ENCODE peak calls at places on chromosomes 7 and 10, in six cellular contexts. Z is HFFc6, Q is fibroblast of the aortic adventitia, B is mesothelial cell of epicardium, V is gastrocnemius medialis, L is cardiac fibroblast. P is an unnamed sample.

GRCh38 chr10:43214071-43214955 is 52.6 kb downstream of the RASGEF1A start:
- DNase-seq in Z (peak), Q (peak), B (no peak), V (no peak), L (peak), P (no peak)

GRCh38 chr7:34752929-34753328 is 94.9 kb downstream of the NPSR1 start:
- DNase-seq in V (no peak), L (no peak), Q (no peak), Z (no peak), B (no peak), P (no peak)

GRCh38 chr7:130146693-130147520 is 58.3 kb downstream of the TMEM209 start:
- DNase-seq in V (no peak), B (no peak), Z (no peak), Q (no peak), L (no peak), P (no peak)

GRCh38 chr7:142568430-142569097 is 180.7 kb upstream of the PRSS1 start:
- DNase-seq in Z (peak), L (peak), V (no peak), Q (peak), B (no peak), P (no peak)

GRCh38 chr10:97633921-97634320 is 621 bp upstream of the MORN4 start:
- DNase-seq in Z (no peak), L (peak), Q (no peak), B (no peak), V (no peak), P (no peak)

GRCh38 chr10:104318096-104318725 is 20.1 kb downstream of the ITPRIP start:
- DNase-seq in V (no peak), B (no peak), L (no peak), Q (no peak), Z (no peak), P (no peak)

GRCh38 chr7:28623863-28624262 is 211.5 kb downstream of the CREB5 start:
- DNase-seq in B (no peak), Z (no peak), Q (no peak), L (no peak), V (no peak), P (no peak)

GRCh38 chr7:48250441-48250951 is 79.2 kb downstream of the ABCA13 start:
- DNase-seq in L (peak), Z (no peak), Q (peak), B (no peak), V (no peak), P (no peak)

GRCh38 chr10:124070666-124071065 is 22.7 kb downstream of the CHST15 start:
- DNase-seq in Z (no peak), B (no peak), V (no peak), L (no peak), Q (no peak), P (no peak)

GRCh38 chr7:149316606-149317005 is 54.6 kb downstream of the ZNF783 start:
- DNase-seq in V (no peak), B (no peak), Z (no peak), Q (no peak), L (no peak), P (no peak)

GRCh38 chr7:4650471-4651047 is 31.5 kb upstream of the FOXK1 start:
- DNase-seq in Z (no peak), B (no peak), Q (peak), V (no peak), L (peak), P (no peak)

GRCh38 chr7:46859963-46860475 is 721.9 kb downstream of the TNS3 start:
- DNase-seq in B (no peak), Q (peak), Z (peak), V (no peak), L (peak), P (no peak)

DNA sequence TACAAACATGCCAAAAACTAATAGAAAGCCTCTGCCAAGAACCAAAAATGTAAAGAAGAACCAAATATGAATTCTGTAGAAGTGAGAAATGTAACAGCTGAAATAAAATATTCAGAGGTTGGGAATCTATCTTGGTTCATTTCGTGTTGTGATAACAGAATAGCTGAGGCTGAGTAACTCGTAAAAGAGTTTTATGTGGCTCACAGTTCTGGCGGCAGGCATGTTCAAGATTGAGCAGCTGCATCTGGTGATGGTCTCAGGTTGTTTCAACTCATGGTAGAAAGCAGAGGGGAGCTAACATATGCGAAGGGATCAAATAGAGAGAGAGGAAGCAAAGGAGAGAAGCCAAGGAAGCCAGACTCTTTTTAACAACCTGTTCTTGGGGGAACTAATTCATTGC is 717.2 kb downstream of the TNS3 start:
- DNase-seq in B (no peak), Q (no peak), V (no peak), L (no peak), Z (no peak), P (no peak)
- TF ChIP-seq CTCF in B (no peak), Q (no peak), V (no peak), L (no peak), Z (no peak), P (no peak)

GRCh38 chr7:90459888-90460287 is 9.6 kb upstream of the PTTG1IP2 start:
- DNase-seq in V (no peak), Q (no peak), L (peak), Z (no peak), B (no peak), P (no peak)
- TF ChIP-seq CTCF in V (no peak), Q (peak), L (peak), Z (no peak), B (no peak), P (no peak)

GRCh38 chr10:79068203-79068561 is 584 bp upstream of the ZMIZ1 start:
- DNase-seq in Z (no peak), B (no peak), Q (no peak), L (no peak), V (no peak), P (no peak)

GRCh38 chr10:79065091-79065551 is 3.6 kb upstream of the ZMIZ1 start:
- DNase-seq in B (no peak), V (no peak), Q (no peak), Z (no peak), L (no peak), P (no peak)

GRCh38 chr10:79067241-79068202 is 1.2 kb upstream of the ZMIZ1 start:
- DNase-seq in L (peak), B (peak), V (peak), Q (peak), Z (peak), P (peak)

GRCh38 chr10:79065853-79066252 is 2.9 kb upstream of the ZMIZ1 start:
- DNase-seq in Z (no peak), V (no peak), L (no peak), B (no peak), Q (no peak), P (no peak)

DNA sequence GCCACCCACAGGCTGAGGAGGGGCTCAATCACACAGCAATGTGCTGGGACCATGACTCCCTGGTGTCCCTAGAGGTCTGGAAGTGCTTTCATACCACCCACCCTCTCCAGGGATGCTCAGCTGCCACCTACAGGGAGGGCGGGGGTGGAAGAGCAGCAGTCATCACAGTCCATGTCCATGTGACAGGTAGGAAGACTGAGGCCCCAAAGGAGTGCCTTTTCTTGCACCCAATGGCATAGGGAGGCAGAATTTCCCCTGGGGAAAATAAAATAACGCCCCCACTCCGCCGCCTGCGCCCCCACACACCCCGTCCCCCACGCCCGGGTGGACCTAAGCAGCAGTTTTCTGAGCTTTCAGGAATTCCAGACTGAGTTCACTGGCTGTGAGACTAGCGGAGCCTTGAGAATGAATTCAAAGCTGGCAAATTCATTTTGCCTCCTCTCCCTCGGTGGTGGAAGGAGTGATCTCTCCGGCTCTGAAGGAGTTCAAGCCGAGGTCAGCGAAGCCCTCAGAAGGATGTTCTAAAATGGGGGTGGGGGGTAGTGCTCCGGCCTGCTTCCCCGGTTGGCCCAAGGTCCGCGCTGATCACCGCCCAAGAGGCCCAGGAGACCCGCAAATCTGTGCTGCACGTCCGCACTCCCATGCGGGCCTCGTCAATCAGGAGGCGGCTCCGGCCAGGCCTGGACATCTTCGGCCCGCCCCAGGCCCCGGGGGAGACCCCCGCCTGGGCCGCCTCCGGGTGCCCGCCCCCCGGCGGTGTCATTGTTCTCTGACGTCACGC is 2.1 kb upstream of the ZMIZ1 start:
- DNase-seq in V (no peak), L (peak), Q (peak), Z (no peak), B (no peak), P (no peak)
- TF ChIP-seq CTCF in V (no peak), L (no peak), Q (peak), Z (peak), B (no peak), P (no peak)

DNA sequence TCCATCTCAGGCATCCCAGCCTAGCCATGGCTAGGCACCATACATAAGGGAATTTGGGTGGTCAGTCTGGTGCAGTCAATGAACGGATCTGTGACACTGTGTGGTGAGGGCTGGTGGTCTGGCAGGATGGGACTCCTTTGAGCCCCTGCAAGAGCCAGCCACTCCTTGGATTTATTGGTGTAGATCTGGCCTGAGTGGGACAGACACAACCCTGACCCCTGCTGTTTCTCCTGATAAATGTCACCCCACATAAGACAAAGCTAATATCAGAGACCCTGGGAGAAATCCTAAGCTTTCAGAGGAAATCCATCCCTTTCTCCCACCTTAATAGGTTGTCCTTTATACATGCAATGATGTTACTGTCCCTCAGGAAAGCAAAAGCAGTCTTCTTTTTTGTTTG is 2.3 kb downstream of the FBXO24 start:
- DNase-seq in Q (no peak), Z (peak), V (no peak), B (no peak), L (peak), P (no peak)
- TF ChIP-seq CTCF in Q (peak), Z (peak), V (no peak), B (peak), L (peak), P (no peak)

GRCh38 chr7:76302299-76303056 is at the start of gene HSPB1:
- DNase-seq in L (peak), B (peak), V (peak), Z (peak), Q (peak), P (peak)
- TF ChIP-seq CTCF in L (no peak), B (no peak), V (no peak), Z (peak), Q (no peak), P (no peak)

GRCh38 chr7:151058766-151059361 is 525 bp upstream of the SLC4A2 start:
- DNase-seq in Q (peak), Z (no peak), B (no peak), L (no peak), V (no peak), P (no peak)

GRCh38 chr7:151057989-151058765 is 480 bp upstream of the CDK5 start:
- DNase-seq in Z (peak), L (peak), V (peak), Q (peak), B (peak), P (peak)

GRCh38 chr7:151060416-151061234 is 1.2 kb downstream of the SLC4A2 start:
- DNase-seq in L (peak), Z (no peak), B (no peak), V (no peak), Q (peak), P (no peak)

GRCh38 chr7:151060113-151060415 is 675 bp downstream of the SLC4A2 start:
- DNase-seq in L (no peak), V (no peak), Q (no peak), B (no peak), Z (no peak), P (no peak)

DNA sequence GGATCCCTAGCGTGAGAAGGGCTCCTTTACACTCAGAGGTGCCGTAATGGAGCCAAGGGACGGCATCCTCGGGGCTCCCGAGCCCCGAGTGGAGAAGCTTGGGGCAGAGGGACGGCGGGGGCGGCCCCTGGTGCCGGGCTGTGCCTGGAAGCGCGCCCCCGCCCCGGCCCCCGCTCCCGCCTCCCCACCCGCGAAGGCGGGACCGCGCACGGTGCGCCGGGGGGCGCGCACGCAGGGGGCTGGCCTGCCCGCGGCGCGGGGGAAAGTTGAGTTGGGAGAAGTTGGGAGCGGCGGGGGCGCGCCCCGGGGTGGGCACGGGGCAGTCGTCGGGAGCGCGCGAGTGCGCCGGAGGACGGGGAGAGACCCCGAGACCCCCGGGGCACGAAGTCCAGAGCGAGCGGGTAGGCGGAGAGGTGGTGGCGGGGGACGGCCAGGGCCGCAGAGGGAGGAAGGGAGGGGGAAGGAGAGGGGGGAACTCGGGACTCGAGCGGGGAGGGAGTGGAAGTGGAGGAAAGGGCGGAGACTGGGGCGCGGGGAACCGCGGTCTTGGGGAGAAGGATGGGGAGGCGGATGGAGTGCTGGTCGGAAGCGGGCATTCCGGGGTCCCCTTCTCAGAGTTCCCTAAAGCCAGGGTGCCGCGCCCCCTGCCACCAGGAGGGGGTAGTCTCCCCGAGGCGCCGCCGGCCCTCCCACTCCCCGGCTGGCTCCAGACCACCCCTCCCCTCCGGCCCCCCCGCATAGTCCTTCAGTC is at the start of gene SLC4A2:
- DNase-seq in B (peak), V (peak), Q (peak), L (peak), Z (peak), P (no peak)
- TF ChIP-seq CTCF in B (peak), V (peak), Q (peak), L (peak), Z (peak), P (no peak)

DNA sequence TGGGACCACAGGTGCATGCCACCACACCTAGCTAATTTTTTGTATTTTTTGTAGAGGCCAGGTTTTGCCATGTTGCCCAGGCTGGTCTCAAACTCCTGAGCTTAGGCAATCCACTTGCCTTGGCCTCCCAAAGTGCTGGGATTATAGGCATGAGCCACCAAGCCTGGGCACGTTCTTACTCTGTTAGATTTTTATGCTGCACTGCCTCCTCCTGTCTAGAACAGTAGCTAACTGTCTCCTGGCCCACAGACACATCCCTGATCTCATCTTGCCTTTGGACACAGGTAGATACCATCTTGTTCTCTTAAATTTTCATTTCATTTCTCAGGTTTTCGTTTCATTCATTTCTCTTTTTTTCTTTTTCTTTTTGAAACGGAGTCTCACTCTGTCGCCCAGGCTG is 41.1 kb downstream of the BLVRA start:
- DNase-seq in B (no peak), V (no peak), Q (no peak), L (peak), Z (no peak), P (no peak)
- TF ChIP-seq CTCF in B (no peak), V (no peak), Q (no peak), L (no peak), Z (peak), P (no peak)

GRCh38 chr10:118033905-118034304 is 12.8 kb downstream of the RAB11FIP2 start:
- DNase-seq in L (peak), V (no peak), Z (no peak), B (no peak), Q (no peak), P (no peak)
- TF ChIP-seq CTCF in L (no peak), V (no peak), Z (no peak), B (no peak), Q (no peak), P (no peak)

P was measured in omental fat pad.